ENCODE peak calls at places on chromosomes 4 and X, in six cellular contexts. K, Q, L, A, T and O are unnamed samples.
A peak's percentile ranks its signal among the peaks of the same experiment; 100 is the strongest.

GRCh38 chr4:121555315-121556107 is 141.3 kb downstream of the ANXA5 start:
- DNase-seq in L (peak; percentile 7), Q (peak; percentile 17), A (peak; percentile 2), K (no peak), T (peak; percentile 8), O (no peak)

GRCh38 chr4:3654036-3654807 is 112.0 kb upstream of the ADRA2C start:
- DNase-seq in Q (no peak), A (no peak), K (no peak), T (no peak), L (no peak), O (no peak)

GRCh38 chr4:138736362-138736761 is 279.2 kb upstream of the NOCT start:
- DNase-seq in L (peak; percentile 33), T (peak; percentile 64), Q (peak; percentile 38), A (peak; percentile 19), K (peak; percentile 45), O (no peak)

GRCh38 chr4:184330008-184330400 is 112.3 kb upstream of the ENPP6 start:
- DNase-seq in A (no peak), T (peak; percentile 40), L (peak; percentile 65), Q (no peak), K (peak; percentile 31), O (no peak)

GRCh38 chr4:146212781-146213180 is 1.6 kb upstream of the REELD1 start:
- DNase-seq in L (no peak), K (peak; percentile 60), A (no peak), T (peak; percentile 10), Q (no peak), O (no peak)

GRCh38 chr4:6301732-6302442 is 32.2 kb downstream of the WFS1 start:
- DNase-seq in T (no peak), A (no peak), K (no peak), L (no peak), Q (no peak), O (no peak)

GRCh38 chr4:86924805-86925204 is 10.0 kb upstream of the AFF1 start:
- DNase-seq in L (peak; percentile 72), K (peak; percentile 56), Q (peak; percentile 85), A (peak; percentile 83), T (peak; percentile 76), O (no peak)

GRCh38 chr4:4289055-4289454 is 899 bp downstream of the LYAR start:
- DNase-seq in A (no peak), T (no peak), Q (no peak), K (no peak), L (peak; percentile 15), O (no peak)

GRCh38 chr4:100367451-100367850 is 150.4 kb downstream of the EMCN start:
- DNase-seq in L (no peak), K (peak; percentile 42), T (peak; percentile 63), A (no peak), Q (peak; percentile 94), O (no peak)

GRCh38 chr4:86815653-86816052 is 33.5 kb downstream of the SLC10A6 start:
- DNase-seq in T (no peak), L (no peak), Q (no peak), A (no peak), K (no peak), O (no peak)

GRCh38 chr4:186724048-186724860 is 598 bp upstream of the FAT1 start:
- DNase-seq in A (peak; percentile 81), K (peak; percentile 56), Q (peak; percentile 63), L (peak; percentile 29), T (peak; percentile 49), O (no peak)

GRCh38 chrX:5916945-5917344 is 311.7 kb downstream of the NLGN4X start:
- DNase-seq in A (no peak), T (no peak), K (no peak), Q (no peak), L (no peak), O (no peak)

GRCh38 chr4:10783351-10783750 is 98.8 kb upstream of the CLNK start:
- DNase-seq in T (peak; percentile 86), L (peak; percentile 68), A (peak; percentile 49), K (peak; percentile 83), Q (peak; percentile 76), O (peak; percentile 14)

GRCh38 chrX:144801786-144802185 is 445.5 kb upstream of the SPANXN1 start:
- DNase-seq in K (peak; percentile 0), L (no peak), A (no peak), T (no peak), Q (no peak), O (peak; percentile 8)

GRCh38 chrX:132209527-132209926 is 9.7 kb downstream of the RAP2C start:
- DNase-seq in Q (peak; percentile 74), L (peak; percentile 46), T (peak; percentile 43), A (peak; percentile 75), K (peak; percentile 45), O (peak; percentile 11)

GRCh38 chrX:107769581-107770317 is 5.8 kb downstream of the TSC22D3 start:
- DNase-seq in L (no peak), A (no peak), Q (no peak), T (no peak), K (no peak), O (no peak)

GRCh38 chrX:150844016-150844415 is 54.5 kb downstream of the CD99L2 start:
- DNase-seq in K (no peak), T (no peak), Q (no peak), L (peak; percentile 93), A (no peak), O (no peak)

GRCh38 chrX:35380808-35381700 is 417.1 kb upstream of the MAGEB16 start:
- DNase-seq in L (peak; percentile 46), K (peak; percentile 3), T (peak; percentile 20), A (peak; percentile 26), Q (peak; percentile 26), O (no peak)

GRCh38 chr4:27270435-27270834 is 409.8 kb downstream of the STIM2 start:
- DNase-seq in Q (no peak), A (no peak), K (no peak), T (no peak), L (peak; percentile 13), O (no peak)

GRCh38 chr4:66062044-66062443 is 391.8 kb upstream of the EPHA5 start:
- DNase-seq in Q (peak; percentile 24), A (peak; percentile 28), K (peak; percentile 45), T (no peak), L (peak; percentile 11), O (no peak)

GRCh38 chr4:39037491-39037825 is 5.2 kb upstream of the TMEM156 start:
- DNase-seq in A (no peak), K (peak; percentile 68), L (peak; percentile 84), T (peak; percentile 68), Q (peak; percentile 75), O (no peak)

GRCh38 chrX:131728295-131729145 is 184.6 kb downstream of the OR13H1 start:
- DNase-seq in Q (no peak), K (peak; percentile 89), T (peak; percentile 86), A (no peak), L (no peak), O (peak; percentile 72)

GRCh38 chr4:30714408-30715031 is 5.6 kb upstream of the PCDH7 start:
- DNase-seq in A (peak; percentile 74), K (peak; percentile 64), Q (peak; percentile 78), T (peak; percentile 59), L (peak; percentile 73), O (no peak)

GRCh38 chr4:46886711-46887110 is 22.3 kb downstream of the COX7B2 start:
- DNase-seq in T (peak; percentile 39), Q (peak; percentile 70), A (peak; percentile 9), K (peak; percentile 27), L (peak; percentile 13), O (no peak)

GRCh38 chr4:2437475-2438215 is 18.9 kb downstream of the CFAP99 start:
- DNase-seq in Q (no peak), K (no peak), L (no peak), A (no peak), T (no peak), O (no peak)

GRCh38 chrX:26722666-26723428 is 506.9 kb downstream of the MAGEB5 start:
- DNase-seq in L (no peak), T (no peak), A (no peak), Q (no peak), K (no peak), O (no peak)

GRCh38 chrX:50978920-50979660 is 68.6 kb downstream of the BMP15 start:
- DNase-seq in T (no peak), K (no peak), L (no peak), A (no peak), Q (no peak), O (no peak)
- TF ChIP-seq CTCF in T (no peak), K (no peak), L (no peak), A (no peak), Q (no peak), O (peak; percentile 10)

GRCh38 chrX:48913605-48914366 is 2.3 kb upstream of the SLC35A2 start:
- DNase-seq in L (no peak), T (no peak), Q (no peak), K (no peak), A (no peak), O (no peak)
- H3K4me3 ChIP-seq in L (no peak overlapping the region), T (no peak overlapping the region), Q (no peak overlapping the region), K (no peak overlapping the region), A (no peak overlapping the region), O (no peak overlapping the region)

DNA sequence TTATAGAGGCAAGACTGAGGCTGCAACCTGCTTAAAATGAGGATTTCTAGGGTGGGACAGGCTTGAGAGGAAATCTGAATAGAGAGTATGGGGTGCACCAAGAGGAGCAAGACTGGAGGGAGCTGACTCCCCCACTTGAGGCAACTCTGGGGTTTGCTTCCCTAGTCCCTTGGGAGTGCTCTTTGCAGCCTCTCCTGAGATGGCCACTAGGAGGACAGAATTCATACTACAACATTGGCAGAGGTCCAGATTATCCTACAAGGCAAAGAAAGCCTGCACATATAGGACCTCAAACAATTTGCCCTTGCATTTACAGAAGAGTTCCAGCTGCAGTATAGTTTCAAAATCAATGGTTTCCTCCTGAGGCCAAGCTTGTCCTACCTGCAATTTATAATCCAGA is 830.9 kb downstream of the TECRL start:
- DNase-seq in K (no peak), T (no peak), A (no peak), Q (no peak), L (peak; percentile 1), O (no peak)
- TF ChIP-seq CTCF in K (no peak), T (no peak), A (no peak), Q (no peak), L (no peak), O (no peak)

GRCh38 chr4:94479358-94480141 is 27.8 kb downstream of the PDLIM5 start:
- DNase-seq in L (no peak), T (no peak), K (no peak), Q (no peak), A (no peak), O (no peak)
- H3K4me3 ChIP-seq in L (no peak overlapping the region), T (no peak overlapping the region), K (no peak overlapping the region), Q (no peak overlapping the region), A (no peak overlapping the region), O (no peak overlapping the region)

DNA sequence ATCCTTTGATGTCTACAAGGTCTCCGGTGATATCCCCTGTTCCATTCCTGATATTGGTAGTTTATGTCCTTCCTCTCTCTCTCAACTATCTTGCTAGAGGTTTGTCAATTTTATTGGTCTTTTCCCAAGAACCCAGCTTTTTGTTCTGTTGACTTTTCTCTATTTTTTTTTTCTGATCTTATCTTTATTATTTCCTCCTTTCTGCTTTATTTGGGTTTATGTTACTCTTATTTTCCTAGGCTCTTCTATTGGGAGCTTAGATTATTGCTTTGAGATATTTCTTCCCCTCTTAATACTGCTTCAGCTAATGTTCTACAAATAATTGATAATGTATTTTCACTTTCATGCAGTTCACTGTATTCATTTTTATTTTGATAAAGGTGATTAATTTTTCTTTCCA is 44.2 kb downstream of the EIF2S3 start:
- DNase-seq in A (no peak), K (no peak), T (no peak), L (no peak), Q (no peak), O (no peak)
- TF ChIP-seq CTCF in A (no peak), K (no peak), T (no peak), L (no peak), Q (no peak), O (no peak)